ENCODE peak calls at places on chromosomes 12 and 14, in five cellular contexts. B is HepG2, R is H1, J is K562, K is HCT116. A is an unnamed sample.
A peak's percentile ranks its signal among the peaks of the same experiment; 100 is the strongest.

GRCh38 chr12:32051511-32052299 is 54.9 kb upstream of the BICD1 start:
- DNase-seq in R (no peak), J (no peak), B (no peak), K (peak; percentile 48), A (no peak)

GRCh38 chr12:94560416-94561221 is 89.7 kb downstream of the TMCC3 start:
- DNase-seq in B (no peak), J (no peak), R (peak; percentile 80), K (peak; percentile 35), A (peak; percentile 70)

GRCh38 chr12:117447665-117448366 is 86.4 kb upstream of the NOS1 start:
- DNase-seq in R (no peak), K (no peak), B (no peak), J (no peak), A (no peak)

GRCh38 chr14:51093371-51094281 is 1.3 kb downstream of the TRIM9 start:
- DNase-seq in R (no peak), B (no peak), K (no peak), J (no peak), A (no peak)

GRCh38 chr12:89756638-89757321 is 48.1 kb upstream of the ATP2B1 start:
- DNase-seq in B (peak; percentile 54), R (no peak), J (peak; percentile 45), K (peak; percentile 89), A (no peak)

GRCh38 chr12:121893901-121894540 is 5.4 kb downstream of the PSMD9 start:
- DNase-seq in J (no peak), K (no peak), R (no peak), B (peak; percentile 69), A (no peak)

GRCh38 chr12:32102234-32102633 is 4.4 kb upstream of the BICD1 start:
- DNase-seq in J (no peak), K (no peak), R (no peak), B (no peak), A (no peak)

GRCh38 chr14:81982056-81982455 is 448.4 kb upstream of the SEL1L start:
- DNase-seq in J (no peak), R (no peak), K (no peak), B (no peak), A (no peak)

GRCh38 chr12:124646385-124647230 is 79.2 kb upstream of the NCOR2 start:
- DNase-seq in R (no peak), K (no peak), B (no peak), J (no peak), A (no peak)

GRCh38 chr14:85037411-85037810 is 492.5 kb upstream of the FLRT2 start:
- DNase-seq in K (no peak), B (no peak), R (no peak), J (no peak), A (no peak)

GRCh38 chr12:109738878-109739665 is 25.4 kb downstream of the FAM222A start:
- DNase-seq in K (no peak), R (no peak), B (no peak), J (no peak), A (no peak)

GRCh38 chr12:9906888-9907287 is 25.3 kb downstream of the CLEC2A start:
- DNase-seq in K (no peak), B (no peak), R (no peak), J (no peak), A (no peak)

GRCh38 chr14:58904771-58905170 is 267.0 kb downstream of the DACT1 start:
- DNase-seq in K (no peak), R (no peak), B (no peak), J (no peak), A (no peak)

GRCh38 chr14:69048456-69048855 is 69.4 kb upstream of the ACTN1 start:
- DNase-seq in K (no peak), R (no peak), J (no peak), B (no peak), A (no peak)

GRCh38 chr14:80805136-80805535 is 136.4 kb downstream of the CEP128 start:
- DNase-seq in B (no peak), R (no peak), K (no peak), J (no peak), A (no peak)

GRCh38 chr12:29103539-29103974 is 45.5 kb upstream of the FAR2 start:
- DNase-seq in R (no peak), K (no peak), J (no peak), B (no peak), A (no peak)

GRCh38 chr12:51389302-51389999 is 1.8 kb downstream of the GALNT6 start:
- DNase-seq in B (no peak), K (no peak), R (no peak), J (peak; percentile 72), A (no peak)

GRCh38 chr14:94312481-94313246 is 10.5 kb downstream of the SERPINA6 start:
- DNase-seq in B (no peak), K (no peak), R (no peak), J (no peak), A (no peak)

GRCh38 chr12:58365087-58365390 is 423.7 kb downstream of the ATP23 start:
- DNase-seq in K (no peak), B (no peak), J (no peak), R (no peak), A (no peak)

GRCh38 chr12:12979731-12980259 is 20.3 kb downstream of the HEBP1 start:
- DNase-seq in R (no peak), K (no peak), B (no peak), J (no peak), A (peak; percentile 81)

GRCh38 chr14:69270795-69271708 is 11.1 kb downstream of the GALNT16 start:
- DNase-seq in B (no peak), K (no peak), R (no peak), J (no peak), A (no peak)

GRCh38 chr14:29353473-29353872 is 574.2 kb downstream of the PRKD1 start:
- DNase-seq in J (no peak), K (no peak), R (no peak), B (no peak), A (no peak)

GRCh38 chr12:121033625-121034349 is 5.3 kb downstream of the OASL start:
- DNase-seq in R (no peak), K (peak; percentile 39), B (no peak), J (no peak), A (no peak)

GRCh38 chr12:19894049-19894448 is 454.8 kb downstream of the AEBP2 start:
- DNase-seq in K (no peak), R (no peak), J (no peak), B (no peak), A (no peak)

GRCh38 chr14:29650554-29651269 is 276.9 kb downstream of the PRKD1 start:
- DNase-seq in R (no peak), B (no peak), J (no peak), K (no peak), A (no peak)

GRCh38 chr12:54581412-54581811 is 7.0 kb downstream of the PPP1R1A start:
- DNase-seq in B (no peak), K (no peak), R (no peak), J (no peak), A (no peak)

GRCh38 chr14:99136047-99136400 is 136.0 kb downstream of the BCL11B start:
- DNase-seq in R (no peak), K (no peak), B (no peak), J (no peak), A (no peak)

GRCh38 chr12:105672576-105672975 is 342.1 kb downstream of the C12orf75 start:
- DNase-seq in J (no peak), B (no peak), R (no peak), K (no peak), A (no peak)

GRCh38 chr14:31360919-31361662 is 59.3 kb downstream of the HEATR5A start:
- DNase-seq in J (no peak), R (no peak), K (no peak), B (no peak), A (no peak)

GRCh38 chr12:31578632-31579031 is 12.3 kb downstream of the DENND5B start:
- DNase-seq in R (no peak), B (no peak), K (no peak), J (no peak), A (no peak)

GRCh38 chr12:68589194-68589593 is 21.5 kb upstream of the RAP1B start:
- DNase-seq in R (no peak), J (no peak), B (no peak), K (no peak), A (no peak)
- H3K9ac ChIP-seq in R (no peak overlapping the region), J (no peak overlapping the region), B (no peak overlapping the region), K (no peak overlapping the region), A (no peak overlapping the region)

DNA sequence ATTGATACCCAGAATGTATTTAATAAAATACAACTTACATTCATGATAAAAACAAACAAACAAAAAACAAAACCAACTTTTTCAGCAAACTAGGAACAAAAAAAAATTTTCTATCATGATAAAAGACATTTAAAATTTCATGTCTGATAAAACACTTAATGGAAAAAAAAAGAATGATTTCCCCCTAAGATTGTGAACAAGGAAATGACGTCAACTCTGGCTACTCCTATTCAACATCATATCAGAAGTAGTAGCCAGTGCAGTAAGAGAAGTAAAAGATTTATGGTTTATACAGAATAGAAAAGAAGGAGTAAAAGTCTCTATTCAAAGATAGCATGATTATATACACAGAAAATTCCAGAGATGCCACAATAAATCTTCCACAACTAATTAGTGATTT is 1306.6 kb downstream of the FSCB start:
- DNase-seq in B (no peak), R (no peak), K (no peak), J (no peak), A (no peak)
- H3K4me3 ChIP-seq in B (no peak overlapping the region), R (no peak overlapping the region), K (no peak overlapping the region), J (no peak overlapping the region), A (no peak overlapping the region)

DNA sequence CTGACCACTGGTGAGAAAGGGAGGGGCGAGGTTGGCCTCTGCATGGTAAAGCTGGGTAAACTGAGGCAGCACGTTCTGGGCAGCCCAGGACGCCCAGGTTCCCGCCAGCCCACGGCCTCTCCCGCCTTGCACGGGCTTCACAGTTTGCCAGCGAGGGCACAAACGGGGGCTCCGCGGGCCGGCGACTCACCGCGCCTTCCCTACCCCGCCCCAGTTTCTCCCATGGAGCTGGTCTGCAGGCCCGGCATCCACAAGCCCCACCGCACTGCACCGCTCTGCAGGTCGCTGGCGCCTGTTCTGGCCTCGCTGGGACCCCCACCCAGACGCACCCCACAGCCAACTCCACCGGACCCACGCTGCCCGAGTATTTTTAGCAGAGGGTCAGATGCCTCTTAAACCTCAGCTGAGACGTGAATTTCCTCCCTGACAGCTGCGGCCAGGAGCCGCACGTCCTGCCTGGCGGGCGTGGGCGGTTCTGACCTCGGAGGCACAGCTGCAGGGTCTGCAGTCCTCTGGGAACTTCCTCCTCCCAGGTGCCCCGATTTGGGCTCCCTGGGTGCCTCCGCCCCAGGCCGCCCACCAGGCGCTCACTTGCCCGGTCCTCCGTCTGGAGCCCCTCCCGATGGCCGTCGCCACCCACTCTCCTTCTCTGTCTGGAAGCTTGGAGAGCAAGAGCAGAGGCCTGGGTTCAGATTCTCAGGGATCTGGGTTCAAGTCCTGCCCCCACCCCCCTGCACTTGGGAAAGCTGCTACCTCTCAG is 29.5 kb upstream of the INF2 start:
- DNase-seq in B (no peak), R (no peak), J (no peak), K (no peak), A (no peak)
- TF ChIP-seq ZNF274 in B (no peak), R (no peak), J (no peak), K (no peak), A (no peak)

GRCh38 chr14:90518075-90518940 is 121.5 kb downstream of the CALM1 start:
- DNase-seq in B (no peak), K (no peak), R (no peak), J (no peak), A (no peak)
- H3K9ac ChIP-seq in B (peak overlapping the region; percentile 14), K (no peak overlapping the region), R (no peak overlapping the region), J (no peak overlapping the region), A (no peak overlapping the region)